ENCODE peak calls at places on chromosomes 12 and 14, in seven cellular contexts. U, J, H, S, O, T and R are unnamed samples.

GRCh38 chr14:65373671-65374039 is 38.9 kb upstream of the FUT8 start:
- DNase-seq in U (no peak), J (peak), H (no peak), S (peak), O (no peak), T (no peak), R (no peak)

GRCh38 chr12:38689704-38690103 is 215.7 kb downstream of the CPNE8 start:
- DNase-seq in U (no peak), J (peak), H (peak), S (peak), O (no peak), T (no peak), R (no peak)

GRCh38 chr12:3311027-3311402 is 180.0 kb upstream of the PRMT8 start:
- DNase-seq in U (no peak), J (no peak), H (peak), S (peak), O (peak), T (no peak), R (no peak)

GRCh38 chr14:65377576-65377975 is 35.0 kb upstream of the FUT8 start:
- DNase-seq in U (peak), J (peak), H (no peak), S (peak), O (no peak), T (no peak), R (no peak)

GRCh38 chr14:52072266-52072780 is 3.5 kb upstream of the NID2 start:
- DNase-seq in U (no peak), J (no peak), H (no peak), S (no peak), O (no peak), T (no peak), R (no peak)

GRCh38 chr14:59305231-59305630 is 116.8 kb downstream of the DAAM1 start:
- DNase-seq in U (no peak), J (no peak), H (peak), S (no peak), O (no peak), T (no peak), R (no peak)

GRCh38 chr12:22121224-22121623 is 75.2 kb downstream of the CMAS start:
- DNase-seq in U (no peak), J (no peak), H (no peak), S (peak), O (peak), T (peak), R (no peak)

GRCh38 chr12:46950116-46950515 is 124.3 kb upstream of the SLC38A4 start:
- DNase-seq in U (no peak), J (no peak), H (no peak), S (peak), O (no peak), T (no peak), R (no peak)

GRCh38 chr12:29519585-29520182 is 22.2 kb upstream of the OVCH1 start:
- DNase-seq in U (peak), J (peak), H (peak), S (peak), O (no peak), T (peak), R (peak)

GRCh38 chr14:76710093-76711010 is 50.9 kb upstream of the VASH1 start:
- DNase-seq in U (peak), J (peak), H (peak), S (peak), O (no peak), T (peak), R (peak)

GRCh38 chr12:131950182-131950913 is 606 bp downstream of the EP400 start:
- DNase-seq in U (no peak), J (no peak), H (no peak), S (peak), O (peak), T (peak), R (peak)

GRCh38 chr12:47114481-47114892 is 34.7 kb upstream of the AMIGO2 start:
- DNase-seq in U (no peak), J (peak), H (no peak), S (no peak), O (no peak), T (no peak), R (no peak)

GRCh38 chr14:42090122-42090521 is 483.4 kb downstream of the LRFN5 start:
- DNase-seq in U (no peak), J (no peak), H (no peak), S (no peak), O (no peak), T (no peak), R (no peak)

GRCh38 chr14:50001999-50002925 is 109.4 kb downstream of the ARF6 start:
- DNase-seq in U (no peak), J (no peak), H (no peak), S (no peak), O (peak), T (peak), R (peak)

GRCh38 chr12:116919247-116919671 is 8.5 kb downstream of the FBXW8 start:
- DNase-seq in U (no peak), J (no peak), H (no peak), S (no peak), O (no peak), T (no peak), R (no peak)

GRCh38 chr12:103848917-103849491 is 8.0 kb upstream of the NT5DC3 start:
- DNase-seq in U (no peak), J (peak), H (peak), S (no peak), O (no peak), T (no peak), R (no peak)

GRCh38 chr12:40801082-40801481 is 108.8 kb downstream of the CNTN1 start:
- DNase-seq in U (no peak), J (no peak), H (no peak), S (no peak), O (no peak), T (no peak), R (no peak)

GRCh38 chr14:80003138-80003537 is 208.2 kb downstream of the DIO2 start:
- DNase-seq in U (no peak), J (peak), H (peak), S (peak), O (no peak), T (no peak), R (no peak)

GRCh38 chr12:107884769-107885694 is 110.5 kb downstream of the ASCL4 start:
- DNase-seq in U (no peak), J (peak), H (peak), S (peak), O (peak), T (peak), R (peak)

GRCh38 chr14:88986146-88986841 is 161.8 kb downstream of the TTC8 start:
- DNase-seq in U (no peak), J (peak), H (peak), S (peak), O (no peak), T (no peak), R (no peak)

GRCh38 chr14:89418452-89418851 is 1.4 kb upstream of the FOXN3 start:
- DNase-seq in U (no peak), J (no peak), H (no peak), S (no peak), O (no peak), T (peak), R (no peak)

GRCh38 chr12:111780166-111780565 is 13.4 kb downstream of the ALDH2 start:
- DNase-seq in U (no peak), J (no peak), H (no peak), S (no peak), O (peak), T (no peak), R (no peak)

GRCh38 chr14:64566651-64567122 is 16.9 kb downstream of the PPP1R36 start:
- DNase-seq in U (peak), J (no peak), H (no peak), S (no peak), O (no peak), T (no peak), R (no peak)

DNA sequence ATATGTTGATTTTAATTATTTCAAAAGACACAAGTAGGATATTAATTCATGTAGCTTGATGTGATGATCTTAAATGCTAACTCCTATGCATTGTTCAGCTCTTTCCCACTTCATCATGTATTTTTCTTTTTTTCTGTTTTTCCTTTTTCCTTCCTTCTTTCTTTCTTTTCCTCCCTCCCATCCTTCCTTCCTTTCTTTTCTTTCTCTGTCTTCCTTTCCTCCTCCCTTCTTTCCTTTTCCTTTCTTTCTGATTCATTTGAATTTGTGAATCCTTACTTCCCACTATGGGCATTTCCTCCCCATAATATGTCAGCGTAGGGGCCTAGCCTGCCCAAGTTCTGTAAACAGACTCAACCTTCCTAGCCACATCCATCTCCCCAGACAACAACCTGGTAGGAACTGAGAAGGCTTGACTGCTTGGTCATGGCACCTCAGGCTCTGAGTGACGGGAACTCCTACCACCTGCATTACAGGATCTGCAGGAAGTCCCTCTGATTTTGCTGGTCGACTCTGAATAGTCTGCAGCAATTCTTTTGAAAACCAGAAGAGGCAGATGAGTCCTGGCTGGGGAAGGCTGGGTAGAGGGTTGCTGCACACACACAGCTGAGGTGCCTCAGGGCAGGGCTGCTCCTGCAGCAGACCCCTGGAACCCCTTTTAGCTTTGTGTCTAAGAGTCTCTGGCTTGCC is 33.4 kb upstream of the BHLHE41 start:
- DNase-seq in U (no peak), J (no peak), H (no peak), S (peak), O (no peak), T (peak), R (no peak)
- TF ChIP-seq CTCF in U (no peak), J (no peak), H (no peak), S (peak), O (no peak), T (peak), R (no peak)

GRCh38 chr14:39957290-39957689 is 525.1 kb upstream of the FBXO33 start:
- DNase-seq in U (no peak), J (no peak), H (no peak), S (no peak), O (no peak), T (peak), R (no peak)

GRCh38 chr14:39957987-39958386 is 525.8 kb upstream of the FBXO33 start:
- DNase-seq in U (no peak), J (no peak), H (no peak), S (no peak), O (no peak), T (no peak), R (no peak)

GRCh38 chr14:39956372-39956771 is 524.1 kb upstream of the FBXO33 start:
- DNase-seq in U (no peak), J (no peak), H (no peak), S (no peak), O (no peak), T (peak), R (no peak)
- TF ChIP-seq CTCF in U (no peak), J (no peak), H (no peak), S (no peak), O (no peak), T (peak), R (peak)

GRCh38 chr12:19183121-19183838 is 53.7 kb downstream of the PLEKHA5 start:
- DNase-seq in U (no peak), J (no peak), H (no peak), S (no peak), O (no peak), T (no peak), R (no peak)
- TF ChIP-seq CTCF in U (no peak), J (peak), H (peak), S (peak), O (no peak), T (no peak), R (no peak)

GRCh38 chr12:2179953-2180736 is 127.4 kb downstream of the CACNA1C start:
- DNase-seq in U (peak), J (peak), H (peak), S (peak), O (peak), T (no peak), R (no peak)

GRCh38 chr12:2180737-2181082 is 127.9 kb downstream of the CACNA1C start:
- DNase-seq in U (no peak), J (no peak), H (no peak), S (no peak), O (no peak), T (no peak), R (no peak)

GRCh38 chr12:2187195-2187963 is 134.6 kb downstream of the CACNA1C start:
- DNase-seq in U (no peak), J (no peak), H (no peak), S (no peak), O (no peak), T (no peak), R (no peak)

GRCh38 chr12:2185751-2186341 is 133.1 kb downstream of the CACNA1C start:
- DNase-seq in U (no peak), J (no peak), H (peak), S (no peak), O (no peak), T (no peak), R (no peak)

GRCh38 chr12:2183556-2184541 is 131.1 kb downstream of the CACNA1C start:
- DNase-seq in U (peak), J (peak), H (peak), S (no peak), O (no peak), T (peak), R (no peak)
- TF ChIP-seq CTCF in U (no peak), J (peak), H (peak), S (no peak), O (no peak), T (no peak), R (no peak)

GRCh38 chr12:95943231-95943842 is at the start of gene AMDHD1:
- DNase-seq in U (peak), J (peak), H (peak), S (peak), O (peak), T (peak), R (no peak)
- TF ChIP-seq CTCF in U (no peak), J (peak), H (peak), S (peak), O (no peak), T (peak), R (peak)

GRCh38 chr12:68876471-68876870 is 56.5 kb downstream of the CPM start:
- DNase-seq in U (no peak), J (no peak), H (peak), S (no peak), O (no peak), T (no peak), R (no peak)

GRCh38 chr12:68870443-68870842 is 62.5 kb downstream of the MDM2 start:
- DNase-seq in U (no peak), J (no peak), H (no peak), S (no peak), O (no peak), T (peak), R (no peak)

GRCh38 chr12:68871396-68871795 is 61.6 kb downstream of the CPM start:
- DNase-seq in U (no peak), J (no peak), H (no peak), S (no peak), O (no peak), T (no peak), R (no peak)

GRCh38 chr12:68871899-68872298 is 61.1 kb downstream of the CPM start:
- DNase-seq in U (no peak), J (peak), H (no peak), S (peak), O (no peak), T (no peak), R (no peak)

DNA sequence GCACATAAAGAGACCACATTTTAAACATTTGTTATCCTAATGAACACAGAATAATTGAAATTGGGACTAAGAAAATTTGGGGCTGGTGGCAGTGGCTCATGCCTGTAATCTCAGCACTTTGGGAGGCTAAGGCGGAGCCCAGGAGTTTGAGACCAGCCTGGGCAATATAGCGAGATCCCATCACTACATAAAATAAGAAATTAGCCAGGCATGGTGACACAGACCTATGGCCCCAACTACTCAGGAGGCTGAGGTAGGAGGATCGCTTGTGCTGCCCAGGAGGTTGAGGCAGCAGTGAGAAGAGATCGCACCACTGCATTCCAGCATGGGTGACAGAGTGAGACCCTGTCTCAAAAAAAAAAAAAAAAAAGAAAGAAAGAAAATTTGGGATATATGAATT is 59.7 kb downstream of the CPM start:
- DNase-seq in U (no peak), J (no peak), H (no peak), S (no peak), O (no peak), T (no peak), R (no peak)
- TF ChIP-seq CTCF in U (no peak), J (no peak), H (no peak), S (no peak), O (no peak), T (no peak), R (no peak)

DNA sequence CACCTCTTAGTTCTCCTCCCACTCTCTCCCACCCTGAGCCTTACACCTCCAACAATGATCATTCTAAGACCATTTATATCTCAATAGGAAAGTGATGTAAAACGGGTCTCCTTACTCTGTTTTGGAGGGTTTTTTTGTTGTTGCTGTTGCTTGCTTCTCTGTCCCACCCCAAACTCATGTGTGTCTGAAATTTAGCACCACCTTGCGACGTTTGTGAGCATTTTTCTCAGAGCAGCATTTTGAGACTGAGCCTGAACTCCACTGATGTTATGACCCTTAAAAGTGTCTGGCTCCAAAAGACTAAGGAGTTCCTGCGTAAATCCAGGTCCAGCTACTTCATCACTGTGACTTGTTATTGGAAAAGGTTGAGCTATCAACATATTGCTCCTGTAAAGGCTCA is 155.0 kb downstream of the DAD1 start:
- DNase-seq in U (no peak), J (no peak), H (no peak), S (no peak), O (no peak), T (no peak), R (no peak)
- TF ChIP-seq CTCF in U (no peak), J (peak), H (no peak), S (no peak), O (no peak), T (no peak), R (no peak)